ENCODE peak calls at places on chromosome X, in seven cellular contexts. One of them, this sample, is unnamed.

GRCh38 chrX:9327747-9328145 is 137.1 kb upstream of the TBL1X start:
- DNase-seq in tibial nerve: no peak
- DNase-seq in HCT116: no peak
- DNase-seq in heart left ventricle: no peak
- DNase-seq in NB4: peak; percentile 55
- DNase-seq in adrenal gland: no peak
- DNase-seq in A549: peak; percentile 46
- DNase-seq in this sample: no peak

GRCh38 chrX:13404364-13404763 is 84.5 kb upstream of the ATXN3L start:
- DNase-seq in heart left ventricle: no peak
- DNase-seq in A549: no peak
- DNase-seq in tibial nerve: no peak
- DNase-seq in NB4: no peak
- DNase-seq in adrenal gland: no peak
- DNase-seq in HCT116: no peak
- DNase-seq in this sample: no peak

GRCh38 chrX:39936886-39937770 is 160.6 kb downstream of the BCOR start:
- DNase-seq in A549: no peak
- DNase-seq in HCT116: no peak
- DNase-seq in tibial nerve: no peak
- DNase-seq in NB4: peak; percentile 26
- DNase-seq in adrenal gland: no peak
- DNase-seq in heart left ventricle: no peak
- DNase-seq in this sample: no peak

GRCh38 chrX:1807301-1807731 is 192.5 kb downstream of the ASMT start:
- DNase-seq in adrenal gland: peak; percentile 52
- DNase-seq in tibial nerve: no peak
- DNase-seq in A549: no peak
- DNase-seq in HCT116: no peak
- DNase-seq in NB4: no peak
- DNase-seq in heart left ventricle: no peak
- DNase-seq in this sample: no peak

GRCh38 chrX:105114554-105115130 is 105.9 kb downstream of the TEX13A start:
- DNase-seq in HCT116: no peak
- DNase-seq in A549: no peak
- DNase-seq in heart left ventricle: no peak
- DNase-seq in adrenal gland: no peak
- DNase-seq in NB4: no peak
- DNase-seq in tibial nerve: no peak
- DNase-seq in this sample: no peak

GRCh38 chrX:40146471-40147398 is 49.0 kb upstream of the BCOR start:
- DNase-seq in A549: no peak
- DNase-seq in HCT116: no peak
- DNase-seq in tibial nerve: no peak
- DNase-seq in NB4: peak; percentile 65
- DNase-seq in adrenal gland: peak; percentile 49
- DNase-seq in heart left ventricle: peak; percentile 26
- DNase-seq in this sample: no peak

GRCh38 chrX:13994104-13994503 is 35.6 kb downstream of the GEMIN8 start:
- DNase-seq in adrenal gland: no peak
- DNase-seq in A549: no peak
- DNase-seq in tibial nerve: no peak
- DNase-seq in NB4: no peak
- DNase-seq in heart left ventricle: no peak
- DNase-seq in HCT116: no peak
- DNase-seq in this sample: no peak

GRCh38 chrX:149487292-149487691 is 17.8 kb downstream of the IDS start:
- DNase-seq in tibial nerve: no peak
- DNase-seq in HCT116: no peak
- DNase-seq in adrenal gland: peak; percentile 5
- DNase-seq in NB4: peak; percentile 7
- DNase-seq in heart left ventricle: no peak
- DNase-seq in A549: peak; percentile 33
- DNase-seq in this sample: no peak

GRCh38 chrX:21959362-21960051 is 19.0 kb downstream of the SMS start:
- DNase-seq in A549: no peak
- DNase-seq in HCT116: no peak
- DNase-seq in tibial nerve: no peak
- DNase-seq in adrenal gland: no peak
- DNase-seq in heart left ventricle: no peak
- DNase-seq in NB4: peak; percentile 50
- DNase-seq in this sample: no peak

GRCh38 chrX:129462707-129463106 is 60.6 kb downstream of the SMARCA1 start:
- DNase-seq in heart left ventricle: no peak
- DNase-seq in NB4: no peak
- DNase-seq in adrenal gland: no peak
- DNase-seq in HCT116: no peak
- DNase-seq in tibial nerve: no peak
- DNase-seq in A549: no peak
- DNase-seq in this sample: no peak

GRCh38 chrX:47168495-47169073 is 23.6 kb downstream of the RBM10 start:
- DNase-seq in HCT116: no peak
- DNase-seq in adrenal gland: no peak
- DNase-seq in NB4: no peak
- DNase-seq in tibial nerve: no peak
- DNase-seq in heart left ventricle: no peak
- DNase-seq in A549: no peak
- DNase-seq in this sample: no peak

GRCh38 chrX:1598021-1598875 is 6.8 kb downstream of the AKAP17A start:
- DNase-seq in adrenal gland: no peak
- DNase-seq in A549: no peak
- DNase-seq in HCT116: no peak
- DNase-seq in tibial nerve: peak; percentile 11
- DNase-seq in NB4: no peak
- DNase-seq in heart left ventricle: no peak
- DNase-seq in this sample: no peak

GRCh38 chrX:143873343-143873742 is 10.5 kb upstream of the UBE2NL start:
- DNase-seq in HCT116: no peak
- DNase-seq in A549: no peak
- DNase-seq in NB4: no peak
- DNase-seq in heart left ventricle: no peak
- DNase-seq in tibial nerve: no peak
- DNase-seq in adrenal gland: no peak
- DNase-seq in this sample: no peak

GRCh38 chrX:118823263-118824172 is at the start of gene ZCCHC12:
- DNase-seq in tibial nerve: no peak
- DNase-seq in NB4: peak; percentile 85
- DNase-seq in A549: peak; percentile 26
- DNase-seq in adrenal gland: peak; percentile 74
- DNase-seq in heart left ventricle: peak; percentile 16
- DNase-seq in HCT116: peak; percentile 27
- DNase-seq in this sample: no peak

GRCh38 chrX:107721966-107722707 is 53.5 kb downstream of the TSC22D3 start:
- DNase-seq in heart left ventricle: no peak
- DNase-seq in HCT116: no peak
- DNase-seq in adrenal gland: no peak
- DNase-seq in NB4: no peak
- DNase-seq in A549: no peak
- DNase-seq in tibial nerve: no peak
- DNase-seq in this sample: no peak

GRCh38 chrX:14013074-14013473 is 16.6 kb downstream of the GEMIN8 start:
- DNase-seq in adrenal gland: no peak
- DNase-seq in tibial nerve: no peak
- DNase-seq in heart left ventricle: no peak
- DNase-seq in HCT116: no peak
- DNase-seq in NB4: no peak
- DNase-seq in A549: no peak
- DNase-seq in this sample: no peak

GRCh38 chrX:37976153-37976552 is 30.2 kb upstream of the SYTL5 start:
- DNase-seq in HCT116: no peak
- DNase-seq in NB4: no peak
- DNase-seq in A549: no peak
- DNase-seq in tibial nerve: no peak
- DNase-seq in adrenal gland: no peak
- DNase-seq in heart left ventricle: no peak
- DNase-seq in this sample: no peak

GRCh38 chrX:140431521-140431920 is 73.3 kb downstream of the SOX3 start:
- DNase-seq in HCT116: no peak
- DNase-seq in adrenal gland: no peak
- DNase-seq in tibial nerve: no peak
- DNase-seq in NB4: no peak
- DNase-seq in heart left ventricle: no peak
- DNase-seq in A549: no peak
- DNase-seq in this sample: no peak

GRCh38 chrX:135513140-135513535 is 7.3 kb upstream of the INTS6L start:
- DNase-seq in heart left ventricle: no peak
- DNase-seq in HCT116: no peak
- DNase-seq in tibial nerve: no peak
- DNase-seq in NB4: peak; percentile 84
- DNase-seq in adrenal gland: no peak
- DNase-seq in A549: no peak
- DNase-seq in this sample: no peak

GRCh38 chrX:148905376-148905775 is 405.0 kb downstream of the AFF2 start:
- DNase-seq in A549: no peak
- DNase-seq in heart left ventricle: no peak
- DNase-seq in adrenal gland: no peak
- DNase-seq in NB4: no peak
- DNase-seq in tibial nerve: no peak
- DNase-seq in HCT116: no peak
- DNase-seq in this sample: no peak

GRCh38 chrX:23952984-23953907 is 45.4 kb downstream of the CXorf58 start:
- DNase-seq in tibial nerve: no peak
- DNase-seq in adrenal gland: peak; percentile 2
- DNase-seq in NB4: peak; percentile 77
- DNase-seq in A549: peak; percentile 4
- DNase-seq in HCT116: no peak
- DNase-seq in heart left ventricle: no peak
- DNase-seq in this sample: no peak

GRCh38 chrX:1466971-1467561 is 14.4 kb upstream of the ASMTL start:
- DNase-seq in heart left ventricle: peak; percentile 8
- DNase-seq in HCT116: no peak
- DNase-seq in A549: no peak
- DNase-seq in tibial nerve: no peak
- DNase-seq in adrenal gland: no peak
- DNase-seq in NB4: no peak
- DNase-seq in this sample: no peak

GRCh38 chrX:133215747-133216146 is 2.4 kb downstream of the TFDP3 start:
- DNase-seq in adrenal gland: peak; percentile 2
- DNase-seq in NB4: peak; percentile 11
- DNase-seq in A549: peak; percentile 28
- DNase-seq in HCT116: no peak
- DNase-seq in heart left ventricle: no peak
- DNase-seq in tibial nerve: no peak
- DNase-seq in this sample: no peak

GRCh38 chrX:83535417-83536244 is 27.5 kb downstream of the POU3F4 start:
- DNase-seq in NB4: no peak
- DNase-seq in adrenal gland: no peak
- DNase-seq in A549: no peak
- DNase-seq in HCT116: no peak
- DNase-seq in heart left ventricle: no peak
- DNase-seq in tibial nerve: no peak
- DNase-seq in this sample: no peak

GRCh38 chrX:76253432-76253831 is 80.6 kb downstream of the PBDC1 start:
- DNase-seq in heart left ventricle: no peak
- DNase-seq in A549: peak; percentile 53
- DNase-seq in NB4: peak; percentile 59
- DNase-seq in adrenal gland: peak; percentile 40
- DNase-seq in HCT116: peak; percentile 18
- DNase-seq in tibial nerve: no peak
- DNase-seq in this sample: no peak

DNA sequence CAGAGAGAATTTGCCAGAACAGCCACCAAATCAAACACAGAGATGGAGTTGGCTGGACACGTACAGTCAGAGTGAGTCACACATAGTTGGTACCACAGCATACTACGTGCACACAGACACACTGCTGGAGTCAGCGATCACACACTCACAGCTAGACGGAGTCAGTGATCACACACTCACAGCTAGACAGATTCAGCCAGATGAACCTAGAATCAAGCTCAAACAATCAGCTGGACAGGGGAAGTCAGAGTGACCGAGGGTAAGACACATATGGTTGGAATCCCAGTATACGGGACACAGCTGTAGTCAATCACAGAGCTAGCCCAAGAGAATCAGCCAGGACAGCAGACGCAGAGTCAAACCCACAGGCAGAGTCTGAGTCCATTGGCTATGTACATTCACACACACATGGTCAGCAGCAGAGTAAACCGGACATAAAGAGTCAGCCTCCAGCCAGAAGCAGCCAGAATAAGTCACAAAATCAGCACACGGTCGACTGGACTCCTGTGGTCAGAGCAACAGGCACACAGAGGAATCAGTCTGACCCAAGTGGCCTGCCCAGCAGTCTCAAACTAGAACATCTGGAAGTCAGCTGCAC is 4.6 kb downstream of the SLC38A5 start:
- DNase-seq in HCT116: no peak
- DNase-seq in tibial nerve: no peak
- DNase-seq in adrenal gland: no peak
- DNase-seq in A549: no peak
- DNase-seq in NB4: no peak
- DNase-seq in heart left ventricle: no peak
- DNase-seq in this sample: no peak
- TF ChIP-seq POLR2A in HCT116: no peak
- TF ChIP-seq POLR2A in tibial nerve: no peak
- TF ChIP-seq POLR2A in adrenal gland: no peak
- TF ChIP-seq POLR2A in A549: no peak
- TF ChIP-seq POLR2A in NB4: no peak
- TF ChIP-seq POLR2A in heart left ventricle: no peak
- TF ChIP-seq POLR2A in this sample: no peak

GRCh38 chrX:54715621-54716020 is 82.4 kb downstream of the ITIH6 start:
- DNase-seq in tibial nerve: no peak
- DNase-seq in HCT116: peak; percentile 12
- DNase-seq in A549: peak; percentile 5
- DNase-seq in NB4: no peak
- DNase-seq in heart left ventricle: no peak
- DNase-seq in adrenal gland: no peak
- DNase-seq in this sample: no peak

DNA sequence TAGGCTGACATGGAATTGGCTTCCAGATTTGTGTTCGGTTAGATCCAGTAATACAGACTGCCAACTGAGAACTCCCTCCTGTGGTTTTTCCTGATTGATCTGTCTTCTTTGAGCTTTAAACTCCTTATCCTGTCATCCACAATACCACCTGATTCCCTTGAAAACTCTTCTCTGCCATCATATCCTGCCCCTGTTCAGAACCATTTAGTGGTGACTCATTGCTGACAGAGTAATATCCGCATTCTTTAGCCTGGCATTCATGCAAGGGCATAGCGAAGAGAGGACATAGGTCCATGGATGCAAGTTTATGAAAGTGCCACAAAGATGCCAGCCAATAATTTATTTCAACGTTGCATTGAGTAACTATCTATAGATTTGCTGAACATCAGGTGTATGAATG is 76.6 kb downstream of the ITIH6 start:
- DNase-seq in tibial nerve: no peak
- DNase-seq in NB4: no peak
- DNase-seq in A549: peak; percentile 51
- DNase-seq in HCT116: peak; percentile 38
- DNase-seq in adrenal gland: no peak
- DNase-seq in heart left ventricle: no peak
- DNase-seq in this sample: no peak
- TF ChIP-seq CTCF in tibial nerve: no peak
- TF ChIP-seq CTCF in NB4: no peak
- TF ChIP-seq CTCF in A549: no peak
- TF ChIP-seq CTCF in HCT116: no peak
- TF ChIP-seq CTCF in adrenal gland: no peak
- TF ChIP-seq CTCF in heart left ventricle: no peak
- TF ChIP-seq CTCF in this sample: no peak

GRCh38 chrX:155881158-155881993 is at the start of gene VAMP7:
- DNase-seq in adrenal gland: peak; percentile 89
- DNase-seq in tibial nerve: peak; percentile 66
- DNase-seq in HCT116: peak; percentile 73
- DNase-seq in NB4: peak; percentile 93
- DNase-seq in heart left ventricle: peak; percentile 88
- DNase-seq in A549: peak; percentile 92
- DNase-seq in this sample: peak; percentile 82
- TF ChIP-seq POLR2A in adrenal gland: peak; percentile 49
- TF ChIP-seq POLR2A in tibial nerve: peak; percentile 49
- TF ChIP-seq POLR2A in HCT116: no peak
- TF ChIP-seq POLR2A in NB4: peak; percentile 84
- TF ChIP-seq POLR2A in heart left ventricle: peak; percentile 73
- TF ChIP-seq POLR2A in A549: peak; percentile 89
- TF ChIP-seq POLR2A in this sample: peak; percentile 89

GRCh38 chrX:6574762-6575161 is 39.8 kb upstream of the VCX3A start:
- DNase-seq in A549: no peak
- DNase-seq in tibial nerve: no peak
- DNase-seq in NB4: peak; percentile 2
- DNase-seq in HCT116: no peak
- DNase-seq in heart left ventricle: no peak
- DNase-seq in adrenal gland: no peak
- DNase-seq in this sample: no peak
- TF ChIP-seq CTCF in A549: no peak
- TF ChIP-seq CTCF in tibial nerve: no peak
- TF ChIP-seq CTCF in NB4: peak; percentile 30
- TF ChIP-seq CTCF in HCT116: no peak
- TF ChIP-seq CTCF in heart left ventricle: no peak
- TF ChIP-seq CTCF in adrenal gland: no peak
- TF ChIP-seq CTCF in this sample: no peak

This sample was measured in gastrocnemius medialis.